ENCODE peak calls at places on chromosome 21, in five cellular contexts. U, A, S, O and N are unnamed samples. For H3K9me3 and H3K4me1, the result is how much of the 10 kb centered on the place peaks cover.

GRCh38 chr21:36700295-36700960 is 1.5 kb downstream of the SIM2 start:
- DNase-seq in U (no peak), S (no peak), A (no peak), O (no peak), N (no peak)

GRCh38 chr21:17045214-17045835 is 467.5 kb upstream of the CXADR start:
- DNase-seq in A (no peak), U (no peak), O (no peak), S (no peak), N (no peak)

GRCh38 chr21:34576043-34576466 is 38.9 kb downstream of the RCAN1 start:
- DNase-seq in U (no peak), S (peak), O (no peak), A (no peak), N (peak)

GRCh38 chr21:37658994-37659458 is 257.2 kb downstream of the KCNJ6 start:
- DNase-seq in O (peak), U (peak), S (peak), A (peak), N (no peak)

GRCh38 chr21:25911730-25912401 is 177.1 kb downstream of the GABPA start:
- DNase-seq in S (no peak), A (peak), O (no peak), U (no peak), N (peak)

GRCh38 chr21:17779486-17779885 is 39.7 kb downstream of the C21orf91 start:
- DNase-seq in S (no peak), O (no peak), A (no peak), U (no peak), N (no peak)

GRCh38 chr21:33031152-33031551 is 5.4 kb downstream of the OLIG2 start:
- DNase-seq in S (no peak), A (no peak), O (no peak), U (no peak), N (no peak)

GRCh38 chr21:34092241-34092921 is 19.0 kb downstream of the MRPS6 start:
- DNase-seq in U (no peak), S (no peak), A (no peak), O (no peak), N (no peak)

GRCh38 chr21:39843916-39844315 is 23.3 kb upstream of the PCP4 start:
- DNase-seq in O (no peak), A (no peak), U (no peak), S (no peak), N (no peak)

GRCh38 chr21:33058468-33059318 is 11.2 kb upstream of the OLIG1 start:
- DNase-seq in S (peak), A (peak), O (no peak), U (no peak), N (peak)

GRCh38 chr21:37452222-37452621 is 85.6 kb downstream of the DYRK1A start:
- DNase-seq in S (no peak), A (no peak), O (no peak), U (no peak), N (no peak)

GRCh38 chr21:38072489-38072888 is 156.2 kb upstream of the KCNJ6 start:
- DNase-seq in U (no peak), A (no peak), O (no peak), S (no peak), N (no peak)

GRCh38 chr21:16983425-16983824 is 529.4 kb upstream of the CXADR start:
- DNase-seq in U (no peak), S (no peak), O (no peak), A (no peak), N (no peak)

GRCh38 chr21:32921632-32922230 is 104.0 kb upstream of the OLIG2 start:
- DNase-seq in S (no peak), O (no peak), A (peak), U (peak), N (peak)

GRCh38 chr21:29762570-29763082 is 177.2 kb downstream of the GRIK1 start:
- DNase-seq in U (no peak), A (no peak), O (no peak), S (no peak), N (no peak)

GRCh38 chr21:26297856-26298255 is 127.3 kb upstream of the APP start:
- DNase-seq in A (no peak), U (no peak), S (no peak), O (no peak), N (no peak)

GRCh38 chr21:29287383-29287782 is 11.3 kb upstream of the BACH1 start:
- DNase-seq in U (no peak), A (no peak), S (no peak), O (no peak), N (no peak)

GRCh38 chr21:25323356-25323949 is 283.8 kb downstream of the MRPL39 start:
- DNase-seq in O (no peak), U (no peak), A (no peak), S (no peak), N (no peak)

GRCh38 chr21:35268817-35269216 is 219.7 kb upstream of the RUNX1 start:
- DNase-seq in S (no peak), O (no peak), U (no peak), A (no peak), N (no peak)

GRCh38 chr21:9758141-9758540 is 763.2 kb upstream of the TPTE start:
- DNase-seq in U (no peak), S (no peak), O (no peak), A (no peak), N (no peak)
- H3K9me3 ChIP-seq in U (under half), S (under half), O (under half), A (under half), N (under half)

GRCh38 chr21:41784456-41785102 is 17.7 kb upstream of the RIPK4 start:
- DNase-seq in A (no peak), U (no peak), O (no peak), S (no peak), N (no peak)
- H3K4me1 ChIP-seq in A (under half), U (under half), O (under half), S (under half), N (under half)

GRCh38 chr21:21612446-21612845 is 614.2 kb downstream of the NCAM2 start:
- DNase-seq in U (no peak), A (no peak), O (no peak), S (no peak), N (no peak)

GRCh38 chr21:21614966-21615365 is 616.8 kb downstream of the NCAM2 start:
- DNase-seq in S (no peak), A (no peak), O (no peak), U (no peak), N (no peak)
- H3K9me3 ChIP-seq in S (under half), A (under half), O (under half), U (under half), N (under half)

DNA sequence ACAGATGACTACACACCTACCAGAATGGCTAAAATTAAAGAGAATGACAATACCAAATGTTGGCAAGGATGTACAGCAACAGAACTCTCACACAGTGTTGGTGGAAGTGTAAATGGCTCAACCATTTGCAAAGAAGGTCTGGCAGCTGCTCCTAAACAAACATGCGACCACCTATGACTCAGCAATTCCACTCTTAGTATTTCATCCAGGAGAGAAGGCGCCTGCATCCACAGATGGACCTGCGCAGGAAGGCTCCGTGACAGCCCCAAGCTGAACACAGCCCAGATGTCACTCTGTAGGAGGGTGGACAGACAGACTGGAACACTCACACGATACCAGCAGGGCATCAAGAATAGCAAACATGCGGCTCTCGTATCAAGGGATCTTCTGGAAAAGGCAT is 6.7 kb downstream of the PTTG1IP start:
- DNase-seq in A (no peak), U (no peak), S (no peak), O (no peak), N (no peak)
- H3K4me1 ChIP-seq in A (half or more), U (under half), S (under half), O (under half), N (under half)

GRCh38 chr21:27476696-27477095 is 509.8 kb upstream of the ADAMTS5 start:
- DNase-seq in S (no peak), U (no peak), O (no peak), A (peak), N (no peak)
- H3K9me3 ChIP-seq in S (under half), U (under half), O (under half), A (under half), N (under half)

DNA sequence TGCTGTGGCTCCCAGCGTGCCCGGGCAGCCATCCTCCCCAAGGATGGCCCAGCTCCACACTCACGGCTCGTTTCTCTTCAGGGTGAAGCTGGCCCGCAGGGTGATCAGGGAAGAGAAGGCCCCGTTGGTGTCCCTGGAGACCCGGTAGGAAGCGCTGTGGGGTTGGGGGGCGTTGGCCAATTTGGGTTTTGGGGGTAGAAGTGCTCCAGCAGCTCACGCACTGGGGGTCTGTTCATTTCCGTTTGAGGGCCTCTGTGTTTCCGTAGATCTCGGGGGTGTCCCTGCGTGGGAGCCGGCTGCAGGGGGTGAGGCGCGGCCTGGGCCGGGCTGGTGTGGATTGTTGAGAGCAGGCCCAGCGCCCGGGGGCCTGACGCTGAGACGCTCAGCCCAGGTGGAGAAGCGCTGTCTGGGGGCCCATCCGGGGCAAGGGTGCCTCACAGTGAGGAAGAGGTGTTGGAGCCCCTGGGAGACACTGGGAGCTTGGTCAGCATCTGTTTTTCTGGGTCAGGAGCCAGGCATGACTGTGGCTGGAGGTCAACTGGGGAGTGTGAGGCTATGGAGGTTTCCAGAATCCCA is 12.6 kb downstream of the COL6A1 start:
- DNase-seq in A (peak), O (peak), S (no peak), U (peak), N (peak)
- H3K4me1 ChIP-seq in A (under half), O (under half), S (under half), U (under half), N (under half)

DNA sequence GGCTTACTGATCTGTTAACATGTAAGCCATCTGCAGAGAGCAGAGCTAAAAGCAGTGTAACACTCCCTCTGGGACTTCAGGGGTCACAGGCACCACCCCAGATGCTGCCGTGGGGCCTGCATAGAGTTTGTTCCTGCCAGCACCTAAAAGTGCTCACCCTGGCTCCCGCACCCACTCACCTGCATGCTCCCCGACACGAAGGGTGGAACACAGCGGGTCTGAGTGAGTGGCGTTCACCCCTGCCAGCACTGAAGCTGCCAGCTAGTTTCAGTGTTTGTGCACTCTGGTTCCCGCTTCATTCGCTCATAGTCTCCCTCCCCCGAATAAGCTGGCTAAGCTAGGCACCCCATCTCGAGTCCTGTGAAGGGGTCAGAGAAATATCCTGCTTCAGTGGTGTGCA is 1681.0 kb downstream of the NCAM2 start:
- DNase-seq in S (no peak), U (no peak), O (no peak), A (no peak), N (no peak)
- H3K9me3 ChIP-seq in S (under half), U (under half), O (under half), A (under half), N (under half)

GRCh38 chr21:43910460-43910859 is 45.4 kb downstream of the AGPAT3 start:
- DNase-seq in A (no peak), S (no peak), O (peak), U (no peak), N (no peak)

GRCh38 chr21:43908167-43908566 is 43.1 kb downstream of the AGPAT3 start:
- DNase-seq in O (peak), U (no peak), A (no peak), S (no peak), N (no peak)

GRCh38 chr21:43911935-43912487 is 47.0 kb downstream of the AGPAT3 start:
- DNase-seq in S (no peak), U (no peak), O (peak), A (no peak), N (no peak)

GRCh38 chr21:43911015-43911934 is 46.3 kb downstream of the AGPAT3 start:
- DNase-seq in O (peak), A (peak), U (no peak), S (no peak), N (peak)

DNA sequence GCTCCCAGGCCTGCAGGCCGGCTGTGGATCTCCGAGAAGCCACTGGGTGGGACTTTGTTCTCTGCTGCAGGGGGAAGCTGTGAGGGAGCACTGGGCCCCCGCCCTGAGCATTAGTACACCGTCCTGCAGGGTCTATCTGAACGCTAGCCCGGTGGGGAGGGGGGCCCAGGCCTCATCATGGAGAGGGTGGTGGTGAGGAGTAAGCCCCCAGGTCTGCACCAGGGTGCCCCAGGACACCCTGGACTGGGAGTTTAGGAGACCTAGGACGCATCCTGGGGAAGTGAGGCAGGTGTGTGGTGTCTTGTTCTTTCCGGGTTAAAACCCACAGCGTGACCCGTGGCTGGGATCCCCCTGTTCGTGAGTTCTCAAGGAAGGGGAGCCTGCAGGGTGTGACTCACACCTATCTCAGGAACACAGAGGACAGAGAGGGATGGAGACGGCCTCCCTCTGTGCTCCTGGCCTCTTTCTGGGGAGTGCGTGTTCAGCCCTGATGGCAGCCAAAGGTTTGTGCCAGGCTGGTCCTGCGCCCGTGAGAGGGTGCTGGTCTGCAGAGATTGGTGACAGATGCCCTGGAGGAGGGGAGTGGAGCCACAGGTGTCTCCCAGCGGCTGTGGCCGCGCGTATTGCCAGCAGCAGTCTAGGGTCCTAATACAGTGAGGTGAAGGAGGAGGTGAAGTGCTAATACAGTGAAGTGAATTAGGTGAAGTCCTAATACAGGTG is 44.9 kb downstream of the AGPAT3 start:
- DNase-seq in U (no peak), A (no peak), O (peak), S (no peak), N (no peak)
- H3K4me1 ChIP-seq in U (under half), A (under half), O (under half), S (under half), N (under half)

GRCh38 chr21:40905251-40905650 is 58.3 kb upstream of the DSCAM start:
- DNase-seq in A (no peak), S (no peak), O (no peak), U (no peak), N (no peak)
- H3K9me3 ChIP-seq in A (under half), S (under half), O (under half), U (under half), N (under half)

DNA sequence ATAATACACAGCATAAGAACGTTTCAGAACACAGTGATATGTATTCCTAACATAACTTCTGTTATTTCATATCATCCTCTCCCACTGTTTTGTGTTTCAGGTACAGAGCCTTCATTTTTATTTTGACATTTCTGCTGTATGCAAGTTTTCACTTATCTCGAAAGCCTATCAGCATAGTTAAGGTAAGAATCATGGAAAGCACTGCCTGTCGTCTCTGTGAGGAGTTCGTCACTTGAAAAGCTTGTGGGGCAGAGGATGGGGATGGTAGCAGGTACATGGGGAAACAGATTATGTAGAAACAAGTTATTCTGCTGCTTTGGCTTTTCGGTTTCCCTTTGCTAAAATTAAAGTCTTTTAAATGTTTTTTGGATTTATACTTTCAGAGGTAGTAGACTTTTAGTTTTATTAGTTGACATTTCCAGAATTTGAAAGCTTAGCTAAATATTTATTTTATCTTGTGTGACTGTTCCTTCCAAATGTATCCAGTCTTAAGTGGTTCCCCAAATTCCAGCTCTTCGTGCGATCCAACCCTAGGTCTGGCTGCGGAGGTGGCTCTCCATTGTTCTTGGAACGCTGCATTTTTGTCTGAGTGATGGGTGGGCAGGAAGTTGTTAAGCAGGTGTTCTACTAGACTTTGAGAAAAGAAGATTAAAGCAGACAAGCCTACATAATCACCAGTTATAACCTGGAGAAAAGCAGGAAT is 12.2 kb downstream of the SLC37A1 start:
- DNase-seq in O (no peak), A (no peak), U (no peak), S (no peak), N (no peak)
- H3K4me1 ChIP-seq in O (under half), A (under half), U (under half), S (under half), N (under half)